ENCODE peak calls at places on chromosomes 11 and 22, in five cellular contexts. L, P, E, A and Z are unnamed samples.

GRCh38 chr11:3614742-3615171 is 27.0 kb downstream of the ART5 start:
- DNase-seq in L (no peak), P (peak; percentile 47), E (no peak), A (no peak), Z (no peak)

GRCh38 chr11:122226810-122227379 is 110.9 kb upstream of the BLID start:
- DNase-seq in L (no peak), P (no peak), E (no peak), A (no peak), Z (no peak)

GRCh38 chr22:43625242-43625641 is 186.9 kb downstream of the EFCAB6 start:
- DNase-seq in L (no peak), P (peak; percentile 62), E (no peak), A (no peak), Z (no peak)

GRCh38 chr11:62852523-62853188 is 13.3 kb upstream of the WDR74 start:
- DNase-seq in L (no peak), P (no peak), E (no peak), A (no peak), Z (no peak)

GRCh38 chr22:26713823-26714449 is 56.5 kb downstream of the MIAT start:
- DNase-seq in L (no peak), P (no peak), E (no peak), A (no peak), Z (no peak)

GRCh38 chr11:118620529-118621070 is 13.2 kb downstream of the PHLDB1 start:
- DNase-seq in L (no peak), P (no peak), E (no peak), A (no peak), Z (no peak)

GRCh38 chr11:42972741-42973140 is 339.1 kb upstream of the API5 start:
- DNase-seq in L (no peak), P (no peak), E (no peak), A (no peak), Z (no peak)

GRCh38 chr11:44188643-44189042 is 93.2 kb downstream of the EXT2 start:
- DNase-seq in L (no peak), P (no peak), E (no peak), A (no peak), Z (no peak)

GRCh38 chr11:60992842-60993409 is 21.4 kb downstream of the CD6 start:
- DNase-seq in L (peak; percentile 50), P (no peak), E (no peak), A (no peak), Z (peak; percentile 52)

GRCh38 chr22:37611202-37611601 is 2.6 kb downstream of the GGA1 start:
- DNase-seq in L (no peak), P (no peak), E (no peak), A (no peak), Z (peak; percentile 80)

GRCh38 chr11:702731-703461 is 3.1 kb upstream of the EPS8L2 start:
- DNase-seq in L (peak; percentile 84), P (peak; percentile 60), E (no peak), A (no peak), Z (no peak)

GRCh38 chr22:33579448-33580093 is 340.7 kb downstream of the LARGE1 start:
- DNase-seq in L (peak; percentile 68), P (peak; percentile 19), E (no peak), A (no peak), Z (peak; percentile 74)

GRCh38 chr22:28029201-28029948 is 110.3 kb upstream of the PITPNB start:
- DNase-seq in L (peak; percentile 82), P (peak; percentile 80), E (no peak), A (no peak), Z (peak; percentile 7)

GRCh38 chr11:3169235-3169951 is 4.3 kb upstream of the OSBPL5 start:
- DNase-seq in L (peak; percentile 34), P (peak; percentile 82), E (no peak), A (no peak), Z (peak; percentile 44)

GRCh38 chr11:60428517-60428916 is 855 bp upstream of the MS4A5 start:
- DNase-seq in L (no peak), P (no peak), E (no peak), A (no peak), Z (no peak)

GRCh38 chr22:22728382-22728781 is 84.0 kb downstream of the GGTLC2 start:
- DNase-seq in L (no peak), P (no peak), E (no peak), A (no peak), Z (no peak)

GRCh38 chr11:86487670-86488069 is 113.0 kb downstream of the CCDC81 start:
- DNase-seq in L (no peak), P (no peak), E (no peak), A (no peak), Z (no peak)

GRCh38 chr11:1812801-1813200 is 22.0 kb upstream of the SYT8 start:
- DNase-seq in L (no peak), P (no peak), E (no peak), A (no peak), Z (no peak)

GRCh38 chr11:5690736-5691135 is 1.1 kb downstream of the TRIM22 start:
- DNase-seq in L (no peak), P (no peak), E (no peak), A (peak; percentile 83), Z (peak; percentile 49)

GRCh38 chr11:50075856-50076255 is 43.2 kb downstream of the OR4C45 start:
- DNase-seq in L (no peak), P (no peak), E (peak; percentile 79), A (no peak), Z (no peak)

GRCh38 chr22:31337178-31337577 is 9.0 kb downstream of the PATZ1 start:
- DNase-seq in L (peak; percentile 44), P (peak; percentile 24), E (no peak), A (no peak), Z (no peak)

GRCh38 chr11:67320011-67320410 is 16.7 kb downstream of the SSH3 start:
- DNase-seq in L (no peak), P (no peak), E (no peak), A (no peak), Z (no peak)

GRCh38 chr11:44527476-44527875 is 38.0 kb upstream of the CD82 start:
- DNase-seq in L (no peak), P (no peak), E (no peak), A (no peak), Z (no peak)

GRCh38 chr11:86459682-86460460 is 85.2 kb downstream of the CCDC81 start:
- DNase-seq in L (peak; percentile 56), P (peak; percentile 86), E (no peak), A (no peak), Z (peak; percentile 55)

GRCh38 chr11:114466742-114467141 is 27.5 kb downstream of the REXO2 start:
- DNase-seq in L (no peak), P (no peak), E (no peak), A (no peak), Z (no peak)

GRCh38 chr22:27348634-27349033 is 452.9 kb downstream of the MN1 start:
- DNase-seq in L (no peak), P (no peak), E (no peak), A (no peak), Z (no peak)

GRCh38 chr22:39520874-39521857 is 804 bp downstream of the ATF4 start:
- DNase-seq in L (peak; percentile 77), P (no peak), E (no peak), A (peak; percentile 94), Z (peak; percentile 86)

GRCh38 chr11:64419818-64420485 is 61.0 kb downstream of the RPS6KA4 start:
- DNase-seq in L (no peak), P (no peak), E (no peak), A (no peak), Z (no peak)

GRCh38 chr22:50641696-50642607 is 14.0 kb upstream of the ARSA start:
- DNase-seq in L (no peak), P (no peak), E (no peak), A (no peak), Z (peak; percentile 48)

GRCh38 chr11:65555693-65556231 is 2.4 kb downstream of the LTBP3 start:
- DNase-seq in L (no peak), P (peak; percentile 92), E (no peak), A (no peak), Z (no peak)

GRCh38 chr11:112555491-112556364 is 295.1 kb upstream of the PLET1 start:
- DNase-seq in L (peak; percentile 77), P (peak; percentile 7), E (no peak), A (no peak), Z (peak; percentile 54)

GRCh38 chr11:114273890-114274635 is 22.1 kb upstream of the NNMT start:
- DNase-seq in L (no peak), P (no peak), E (peak; percentile 52), A (peak; percentile 89), Z (no peak)

GRCh38 chr11:130859896-130860295 is 56.4 kb downstream of the SNX19 start:
- DNase-seq in L (no peak), P (no peak), E (no peak), A (no peak), Z (no peak)

GRCh38 chr11:83037877-83038276 is 33.8 kb downstream of the RAB30 start:
- DNase-seq in L (no peak), P (no peak), E (no peak), A (no peak), Z (no peak)

GRCh38 chr11:45848654-45849081 is 1.4 kb downstream of the CRY2 start:
- DNase-seq in L (peak; percentile 60), P (no peak), E (no peak), A (no peak), Z (no peak)
- TF ChIP-seq POLR2A in L (no peak), P (no peak), E (no peak), A (no peak), Z (no peak)

GRCh38 chr11:29051935-29052334 is 943.7 kb downstream of the METTL15 start:
- DNase-seq in L (no peak), P (no peak), E (no peak), A (no peak), Z (no peak)
- TF ChIP-seq POLR2A in L (no peak), P (no peak), E (no peak), A (no peak), Z (no peak)

GRCh38 chr11:7514099-7514725 is 413 bp downstream of the PPFIBP2 start:
- DNase-seq in L (no peak), P (no peak), E (no peak), A (no peak), Z (peak; percentile 41)
- TF ChIP-seq POLR2A in L (no peak), P (no peak), E (no peak), A (no peak), Z (no peak)

GRCh38 chr22:18115844-18116480 is 5.4 kb downstream of the TUBA8 start:
- DNase-seq in L (no peak), P (no peak), E (no peak), A (no peak), Z (no peak)
- TF ChIP-seq POLR2A in L (no peak), P (no peak), E (no peak), A (no peak), Z (no peak)